ENCODE peak calls at places on chromosomes 13 and 19, in six cellular contexts. U, B, D, W, K and G are unnamed samples.

GRCh38 chr19:20661150-20661819 is at the start of gene ZNF626:
- DNase-seq in U (peak; percentile 93), B (peak; percentile 98), D (peak; percentile 91), W (peak; percentile 96), K (peak; percentile 90), G (peak; percentile 84)

GRCh38 chr19:1252818-1253513 is 4.6 kb downstream of the MIDN start:
- DNase-seq in U (peak; percentile 97), B (no peak), D (no peak), W (peak; percentile 96), K (peak; percentile 84), G (no peak)

GRCh38 chr13:103188688-103189326 is 122.6 kb upstream of the SLC10A2 start:
- DNase-seq in U (no peak), B (no peak), D (no peak), W (peak; percentile 6), K (no peak), G (no peak)

GRCh38 chr13:32530841-32531253 is 7.7 kb downstream of the N4BP2L2 start:
- DNase-seq in U (no peak), B (no peak), D (no peak), W (peak; percentile 72), K (no peak), G (no peak)

GRCh38 chr19:2087621-2088100 is 8.5 kb downstream of the MOB3A start:
- DNase-seq in U (no peak), B (no peak), D (no peak), W (no peak), K (no peak), G (no peak)

GRCh38 chr13:39506559-39507390 is 96.2 kb downstream of the LHFPL6 start:
- DNase-seq in U (no peak), B (no peak), D (no peak), W (no peak), K (no peak), G (no peak)

GRCh38 chr13:24076124-24076523 is 84.4 kb upstream of the SPATA13 start:
- DNase-seq in U (no peak), B (no peak), D (no peak), W (no peak), K (no peak), G (no peak)

GRCh38 chr19:48480476-48481190 is 11.5 kb downstream of the CYTH2 start:
- DNase-seq in U (peak; percentile 76), B (no peak), D (no peak), W (no peak), K (peak; percentile 56), G (no peak)

GRCh38 chr13:45707701-45708100 is 5.6 kb downstream of the CBY2 start:
- DNase-seq in U (no peak), B (no peak), D (no peak), W (no peak), K (no peak), G (no peak)